ENCODE peak calls at places on chromosomes 16 and 17, in eight cellular contexts. M is PC-3, X is adrenal gland, D is IMR-90, H is fibroblast of lung, K is MM.1S, Z is lower leg skin, T is GM10248. G is an unnamed sample.

GRCh38 chr16:48118841-48119240 is 37.0 kb downstream of the ABCC12 start:
- DNase-seq in Z (no peak), D (no peak), K (no peak), T (no peak), X (no peak), H (no peak), M (no peak), G (no peak)

GRCh38 chr17:78736526-78737079 is 45.5 kb downstream of the CYTH1 start:
- DNase-seq in M (peak), Z (peak), D (no peak), T (peak), X (no peak), K (peak), H (no peak), G (no peak)

GRCh38 chr16:5207001-5207523 is 109.5 kb upstream of the EEF2KMT start:
- DNase-seq in T (no peak), H (no peak), D (no peak), K (no peak), Z (no peak), M (no peak), X (no peak), G (no peak)

GRCh38 chr17:76968707-76969597 is 100.7 kb downstream of the MGAT5B start:
- DNase-seq in X (no peak), D (no peak), H (no peak), M (peak), K (peak), Z (no peak), T (no peak), G (peak)

GRCh38 chr17:77404812-77405581 is 264.2 kb downstream of the SEC14L1 start:
- DNase-seq in D (peak), K (no peak), X (peak), M (peak), T (peak), Z (no peak), H (peak), G (peak)

GRCh38 chr17:42784361-42784760 is 4.0 kb downstream of the WNK4 start:
- DNase-seq in Z (no peak), K (no peak), X (no peak), D (no peak), H (no peak), M (no peak), T (no peak), G (no peak)

GRCh38 chr17:78991017-78991783 is 11.5 kb upstream of the LGALS3BP start:
- DNase-seq in X (no peak), D (no peak), K (no peak), T (no peak), M (no peak), Z (no peak), H (no peak), G (no peak)

GRCh38 chr17:38428150-38428642 is at the start of gene ARHGAP23:
- DNase-seq in D (peak), X (peak), T (peak), K (peak), Z (no peak), H (peak), M (peak), G (peak)

GRCh38 chr17:79011451-79012147 is 2.0 kb upstream of the CANT1 start:
- DNase-seq in X (peak), Z (no peak), T (no peak), K (no peak), D (peak), M (peak), H (peak), G (no peak)

GRCh38 chr16:2711370-2712062 is 8.5 kb downstream of the PRSS27 start:
- DNase-seq in Z (no peak), M (no peak), H (no peak), X (no peak), K (no peak), T (no peak), D (no peak), G (no peak)

GRCh38 chr17:50169121-50169764 is 3.4 kb downstream of the SGCA start:
- DNase-seq in Z (no peak), H (peak), D (peak), T (peak), M (peak), X (peak), K (peak), G (peak)

GRCh38 chr16:35598696-35599332 is 2139.4 kb downstream of the TP53TG3F start:
- DNase-seq in T (no peak), H (no peak), M (no peak), Z (no peak), D (no peak), X (no peak), K (no peak), G (no peak)

GRCh38 chr16:57795431-57795878 is 6.8 kb downstream of the KIFC3 start:
- DNase-seq in Z (no peak), M (peak), X (peak), T (peak), H (peak), D (peak), K (peak), G (peak)

GRCh38 chr16:4089811-4090293 is 26.4 kb downstream of the ADCY9 start:
- DNase-seq in X (no peak), K (no peak), T (no peak), Z (no peak), M (no peak), H (no peak), D (no peak), G (no peak)

GRCh38 chr16:4288148-4288921 is 15.5 kb upstream of the TFAP4 start:
- DNase-seq in D (peak), M (peak), T (peak), X (peak), K (peak), H (peak), Z (no peak), G (peak)

GRCh38 chr16:2152695-2153506 is 2.7 kb upstream of the TRAF7 start:
- DNase-seq in T (no peak), D (no peak), H (no peak), Z (no peak), M (peak), K (peak), X (no peak), G (no peak)

GRCh38 chr17:5381542-5381941 is 37.9 kb downstream of the NUP88 start:
- DNase-seq in T (no peak), D (peak), M (peak), H (peak), X (no peak), Z (no peak), K (no peak), G (no peak)

GRCh38 chr17:50257574-50258224 is 16.6 kb upstream of the TMEM92 start:
- DNase-seq in T (peak), H (no peak), Z (peak), K (no peak), X (no peak), D (no peak), M (no peak), G (peak)

GRCh38 chr17:62819511-62820221 is 11.6 kb upstream of the MARCHF10 start:
- DNase-seq in D (peak), H (peak), X (peak), M (peak), Z (peak), K (no peak), T (no peak), G (no peak)

GRCh38 chr17:56038136-56038535 is 115.1 kb upstream of the ANKFN1 start:
- DNase-seq in K (no peak), X (no peak), D (no peak), H (no peak), Z (no peak), M (no peak), T (no peak), G (no peak)

GRCh38 chr17:81329279-81329926 is 34.3 kb upstream of the SLC38A10 start:
- DNase-seq in H (peak), D (peak), T (peak), Z (peak), K (peak), X (peak), M (peak), G (no peak)

GRCh38 chr17:81471804-81472456 is 40.7 kb downstream of the ACTG1 start:
- DNase-seq in Z (peak), D (no peak), K (peak), M (no peak), X (peak), H (peak), T (no peak), G (no peak)

GRCh38 chr16:89098767-89099430 is 5.2 kb downstream of the ACSF3 start:
- DNase-seq in T (no peak), D (no peak), Z (no peak), X (no peak), M (no peak), H (no peak), K (no peak), G (no peak)

GRCh38 chr16:22123146-22123545 is 30.8 kb downstream of the VWA3A start:
- DNase-seq in D (no peak), T (no peak), K (no peak), X (no peak), Z (no peak), H (no peak), M (no peak), G (no peak)

GRCh38 chr17:49029841-49030240 is 32.7 kb downstream of the IGF2BP1 start:
- DNase-seq in Z (no peak), M (peak), K (no peak), X (no peak), T (no peak), D (no peak), H (no peak), G (no peak)

GRCh38 chr17:37291351-37291750 is 84.4 kb upstream of the C17orf78 start:
- DNase-seq in Z (no peak), H (no peak), X (no peak), T (no peak), M (no peak), D (no peak), K (no peak), G (no peak)

GRCh38 chr16:27111486-27111885 is 44.8 kb downstream of the C16orf82 start:
- DNase-seq in M (no peak), T (no peak), Z (no peak), H (no peak), D (no peak), K (no peak), X (no peak), G (no peak)

GRCh38 chr17:31598388-31598760 is 206.9 kb downstream of the RAB11FIP4 start:
- DNase-seq in X (no peak), M (no peak), T (no peak), Z (no peak), D (no peak), K (no peak), H (no peak), G (no peak)

GRCh38 chr17:74604200-74604599 is 12.1 kb upstream of the CD300LD start:
- DNase-seq in H (no peak), M (no peak), D (no peak), K (no peak), T (no peak), Z (no peak), X (no peak), G (no peak)

GRCh38 chr16:87404764-87405625 is 12.9 kb downstream of the MAP1LC3B start:
- DNase-seq in H (no peak), Z (no peak), M (no peak), X (no peak), K (no peak), D (no peak), T (no peak), G (no peak)

GRCh38 chr17:40251576-40251975 is 32.5 kb downstream of the WIPF2 start:
- DNase-seq in D (peak), X (peak), H (peak), M (peak), Z (peak), K (no peak), T (no peak), G (no peak)

GRCh38 chr16:56688762-56689161 is 6.5 kb downstream of the MT1X start:
- DNase-seq in Z (no peak), D (no peak), T (no peak), K (no peak), H (no peak), M (no peak), X (no peak), G (no peak)
- TF ChIP-seq CTCF in Z (no peak), D (no peak), T (no peak), K (no peak), H (no peak), M (no peak), X (no peak), G (no peak)

GRCh38 chr17:14201595-14201994 is 35.1 kb downstream of the CDRT15 start:
- DNase-seq in D (no peak), K (no peak), X (peak), H (no peak), M (no peak), T (no peak), Z (no peak), G (no peak)

GRCh38 chr17:14204546-14204945 is 32.1 kb downstream of the CDRT15 start:
- DNase-seq in D (no peak), H (no peak), K (no peak), M (no peak), Z (no peak), X (no peak), T (no peak), G (no peak)

GRCh38 chr17:14202388-14203166 is 34.1 kb downstream of the CDRT15 start:
- DNase-seq in Z (no peak), D (no peak), K (no peak), H (no peak), T (no peak), M (no peak), X (no peak), G (no peak)

GRCh38 chr17:14204084-14204483 is 32.6 kb downstream of the CDRT15 start:
- DNase-seq in K (no peak), D (no peak), M (no peak), Z (no peak), T (no peak), H (no peak), X (no peak), G (no peak)

DNA sequence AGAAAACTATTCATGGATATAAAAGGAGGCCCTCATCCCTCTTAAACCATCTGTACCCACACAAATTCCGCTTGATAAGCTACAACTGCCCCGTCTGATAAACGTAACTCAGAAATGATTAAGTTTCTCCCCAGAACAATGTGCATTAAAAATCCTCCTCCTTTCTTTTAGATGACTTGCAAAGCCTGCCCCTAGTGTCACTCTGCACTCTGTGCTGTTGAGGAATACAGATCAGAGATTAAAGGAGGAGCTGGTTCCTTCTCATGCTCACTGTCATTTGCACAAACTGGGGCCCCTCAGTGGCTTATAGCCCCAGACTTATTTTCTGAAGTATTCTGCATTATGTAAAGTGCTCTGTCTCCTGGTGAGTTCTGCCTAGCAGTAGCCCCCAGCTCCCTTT is 33.3 kb downstream of the CDRT15 start:
- DNase-seq in T (no peak), X (no peak), K (no peak), H (peak), Z (no peak), D (peak), M (peak), G (no peak)
- TF ChIP-seq CTCF in T (peak), X (peak), K (no peak), H (peak), Z (no peak), D (peak), M (peak), G (peak)

DNA sequence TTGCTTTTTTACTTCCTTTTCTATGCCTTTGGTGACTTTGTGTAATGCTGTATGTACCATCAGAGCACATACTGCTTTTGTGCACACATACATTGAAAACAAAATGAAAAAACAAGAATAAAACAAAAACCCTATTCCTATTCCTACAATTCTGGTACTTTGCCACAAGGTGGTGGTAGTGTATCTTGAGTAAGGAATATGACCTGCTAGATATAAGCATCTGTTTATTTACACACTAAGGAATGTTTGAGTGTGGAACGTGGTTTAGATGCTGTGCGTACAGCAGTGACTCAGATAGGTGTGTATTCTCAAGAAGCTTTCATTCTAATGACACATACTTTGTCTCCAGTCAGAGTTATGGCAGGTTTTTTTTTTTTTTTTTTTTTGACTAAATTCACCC is 606.2 kb downstream of the WWOX start:
- DNase-seq in D (peak), K (peak), M (peak), H (peak), Z (no peak), T (peak), X (no peak), G (peak)
- TF ChIP-seq CTCF in D (peak), K (peak), M (peak), H (peak), Z (no peak), T (peak), X (peak), G (peak)

GRCh38 chr16:56202036-56202435 is 10.7 kb downstream of the GNAO1 start:
- DNase-seq in K (no peak), M (peak), T (no peak), H (no peak), D (no peak), Z (no peak), X (no peak), G (no peak)

GRCh38 chr16:56204836-56205235 is 13.5 kb downstream of the GNAO1 start:
- DNase-seq in Z (no peak), D (no peak), K (no peak), M (no peak), X (no peak), H (no peak), T (no peak), G (no peak)

GRCh38 chr16:56201030-56201429 is 9.7 kb downstream of the GNAO1 start:
- DNase-seq in D (no peak), X (no peak), M (no peak), K (no peak), H (no peak), Z (no peak), T (no peak), G (no peak)

GRCh38 chr16:56199164-56199563 is 7.9 kb downstream of the GNAO1 start:
- DNase-seq in T (no peak), H (no peak), K (no peak), M (no peak), D (no peak), X (no peak), Z (no peak), G (peak)

DNA sequence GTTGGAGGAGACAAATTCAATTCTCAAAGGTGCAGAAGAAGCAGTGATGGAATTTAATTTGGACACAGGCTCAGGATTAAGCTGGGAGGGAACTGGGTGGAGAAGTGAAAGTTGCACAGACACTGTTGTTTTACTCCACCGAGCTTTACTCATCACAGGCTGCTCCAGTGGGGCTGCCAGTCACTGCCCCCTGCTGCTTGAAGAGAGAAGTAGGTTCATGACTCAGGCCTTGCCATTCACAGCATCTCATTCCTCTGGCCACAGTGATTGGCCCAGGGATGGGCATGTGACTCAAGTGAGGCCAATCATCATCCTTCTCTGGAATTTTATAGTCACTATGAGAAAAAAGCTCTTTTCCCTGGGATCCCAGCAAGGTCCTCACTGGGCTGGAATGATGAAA is 11.8 kb downstream of the GNAO1 start:
- DNase-seq in K (peak), Z (no peak), X (no peak), D (peak), M (no peak), T (peak), H (no peak), G (peak)
- TF ChIP-seq CTCF in K (peak), Z (no peak), X (no peak), D (peak), M (no peak), T (peak), H (peak), G (peak)

GRCh38 chr16:72261127-72261526 is 89.2 kb upstream of the PMFBP1 start:
- DNase-seq in D (no peak), Z (no peak), H (no peak), K (no peak), X (no peak), T (no peak), M (no peak), G (no peak)

GRCh38 chr16:72255785-72256184 is 83.8 kb upstream of the PMFBP1 start:
- DNase-seq in M (no peak), X (no peak), Z (no peak), H (peak), T (no peak), K (no peak), D (no peak), G (no peak)

DNA sequence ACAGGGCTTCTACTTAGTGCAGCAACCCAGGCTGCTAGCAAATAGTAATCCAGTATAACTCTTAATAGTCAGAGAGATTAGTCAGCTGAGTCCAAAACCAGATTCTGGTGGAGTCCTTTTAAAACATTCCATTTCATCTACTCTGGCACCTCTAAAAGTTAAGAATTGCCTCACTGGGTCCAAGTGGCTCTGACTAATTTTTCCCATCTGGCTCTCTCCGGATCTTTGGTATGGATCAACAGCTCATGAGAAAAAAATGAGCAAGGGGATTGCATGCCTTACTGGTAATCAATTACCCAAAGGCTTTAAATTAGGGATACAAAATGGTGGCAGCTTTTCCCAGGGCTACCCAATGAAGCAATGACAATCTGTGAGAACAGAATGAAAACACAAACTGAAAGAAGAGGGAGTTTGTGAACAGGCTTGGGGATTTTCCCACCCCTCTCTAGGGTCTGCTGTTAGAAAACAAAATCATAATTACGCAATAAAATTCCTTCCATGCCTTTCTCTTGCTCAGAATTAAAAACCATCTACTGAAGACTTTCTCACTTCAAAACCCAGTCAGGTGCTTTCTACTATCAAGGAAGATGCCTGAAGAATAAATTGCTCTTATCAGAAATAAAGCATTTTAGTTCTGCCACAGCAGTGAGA is 84.6 kb upstream of the PMFBP1 start:
- DNase-seq in Z (peak), T (no peak), X (no peak), M (no peak), K (no peak), D (peak), H (peak), G (no peak)
- TF ChIP-seq CTCF in Z (no peak), T (no peak), X (no peak), M (no peak), K (no peak), D (no peak), H (no peak), G (no peak)

GRCh38 chr16:54929090-54930033 is 1.3 kb upstream of the IRX5 start:
- DNase-seq in X (peak), H (peak), K (peak), D (peak), M (peak), T (peak), Z (peak), G (peak)
- TF ChIP-seq CTCF in X (no peak), H (no peak), K (peak), D (no peak), M (no peak), T (no peak), Z (no peak), G (no peak)

GRCh38 chr16:82241469-82242052 is 71.5 kb upstream of the MPHOSPH6 start:
- DNase-seq in M (no peak), H (no peak), X (no peak), Z (no peak), D (no peak), K (no peak), T (no peak), G (no peak)
- TF ChIP-seq CTCF in M (no peak), H (no peak), X (no peak), Z (no peak), D (no peak), K (no peak), T (no peak), G (no peak)

GRCh38 chr16:53220585-53220984 is 165.8 kb downstream of the CHD9 start:
- DNase-seq in Z (no peak), D (peak), K (no peak), T (no peak), H (no peak), X (no peak), M (no peak), G (no peak)
- TF ChIP-seq CTCF in Z (no peak), D (peak), K (peak), T (no peak), H (peak), X (peak), M (no peak), G (peak)